ENCODE peak calls at places on chromosomes 12 and 14, in five cellular contexts. M is small intestine, X is H9, F is OCI-LY7, Y is fibroblast of lung. J is an unnamed sample.

GRCh38 chr12:96431067-96431466 is 30.8 kb upstream of the CDK17 start:
- DNase-seq in F (no peak), Y (no peak), X (no peak), M (no peak), J (no peak)

GRCh38 chr12:131847456-131847855 is 19.3 kb downstream of the MMP17 start:
- DNase-seq in M (no peak), Y (no peak), F (no peak), X (no peak), J (no peak)

GRCh38 chr12:3753549-3754284 is 808 bp upstream of the CRACR2A start:
- DNase-seq in X (peak; percentile 34), Y (no peak), F (peak; percentile 10), M (no peak), J (no peak)

GRCh38 chr14:75234173-75234855 is 44.3 kb upstream of the FOS start:
- DNase-seq in M (peak; percentile 91), F (no peak), X (no peak), Y (peak; percentile 96), J (peak; percentile 83)

GRCh38 chr12:85825751-85826150 is 10.5 kb downstream of the RASSF9 start:
- DNase-seq in Y (peak; percentile 72), M (peak; percentile 74), X (no peak), F (no peak), J (no peak)

GRCh38 chr12:92036771-92037453 is 108.7 kb downstream of the BTG1 start:
- DNase-seq in Y (peak; percentile 57), X (no peak), F (no peak), M (no peak), J (peak; percentile 37)

GRCh38 chr12:107086314-107086713 is 7.0 kb downstream of the CRY1 start:
- DNase-seq in X (no peak), Y (no peak), M (no peak), F (no peak), J (no peak)

GRCh38 chr14:38848243-38848642 is 254.8 kb downstream of the SEC23A start:
- DNase-seq in M (no peak), Y (no peak), X (no peak), F (no peak), J (no peak)

GRCh38 chr12:48998497-48999353 is 450 bp downstream of the DDN start:
- DNase-seq in M (peak; percentile 59), Y (no peak), F (no peak), X (peak; percentile 65), J (peak; percentile 46)

GRCh38 chr12:125092108-125092871 is 27.1 kb downstream of the AACS start:
- DNase-seq in Y (no peak), F (no peak), M (no peak), X (no peak), J (no peak)

GRCh38 chr14:98579140-98579539 is 692.9 kb downstream of the BCL11B start:
- DNase-seq in F (no peak), Y (no peak), M (no peak), X (no peak), J (no peak)

GRCh38 chr14:60106341-60106740 is 14.6 kb downstream of the PCNX4 start:
- DNase-seq in X (no peak), Y (peak; percentile 86), M (no peak), F (no peak), J (peak; percentile 35)

GRCh38 chr14:20696776-20697175 is 8.2 kb downstream of the ANG start:
- DNase-seq in Y (no peak), X (no peak), M (no peak), F (no peak), J (no peak)

GRCh38 chr12:6200266-6201198 is at the start of gene CD9:
- DNase-seq in Y (no peak), F (no peak), X (peak; percentile 82), M (peak; percentile 65), J (peak; percentile 82)

GRCh38 chr12:96425973-96426372 is 25.7 kb upstream of the CDK17 start:
- DNase-seq in X (no peak), F (no peak), M (no peak), Y (peak; percentile 54), J (no peak)

GRCh38 chr12:57242691-57243454 is 8.1 kb downstream of the STAC3 start:
- DNase-seq in M (peak; percentile 55), F (peak; percentile 97), Y (peak; percentile 32), X (peak; percentile 96), J (peak; percentile 82)

DNA sequence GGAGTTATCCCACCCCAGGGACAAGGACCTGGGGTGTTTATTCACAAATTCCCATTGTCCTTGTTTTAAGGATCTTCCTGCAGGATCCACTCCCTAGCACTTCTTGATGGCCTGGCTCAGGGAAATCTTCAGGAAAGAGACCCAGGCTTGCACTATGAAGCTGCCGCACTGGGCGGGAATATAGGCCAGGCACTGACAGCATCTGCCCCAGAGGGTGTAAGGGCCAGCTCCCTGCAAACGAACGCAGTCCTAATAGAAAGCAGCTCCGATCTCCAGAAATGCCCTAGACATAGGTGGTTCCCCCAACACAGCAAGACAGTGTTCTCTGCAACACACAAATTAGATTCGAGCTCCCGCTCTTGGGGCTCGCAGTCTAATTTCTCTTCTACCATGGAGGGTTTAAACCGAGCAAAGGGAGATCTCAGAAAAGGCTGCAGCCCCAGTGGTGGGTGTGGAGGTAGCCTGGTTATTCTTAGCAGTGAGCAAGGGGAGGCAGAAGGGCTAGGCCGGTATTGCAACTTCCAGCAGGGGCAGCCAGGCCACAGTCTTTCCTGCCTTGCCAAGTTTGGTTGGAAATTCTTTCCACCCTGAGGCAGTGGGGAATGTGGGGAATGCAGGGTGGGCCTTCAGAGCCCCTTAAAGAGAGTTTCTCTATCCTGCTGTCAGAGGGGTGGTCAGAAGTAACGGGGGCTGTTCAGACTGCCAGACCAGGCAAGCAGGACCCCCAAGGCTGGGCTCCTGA is 16.1 kb upstream of the WSCD2 start:
- DNase-seq in Y (no peak), X (peak; percentile 84), M (no peak), F (no peak), J (peak; percentile 32)
- H3K27ac ChIP-seq in Y (no peak overlapping the region), X (no peak overlapping the region), M (no peak overlapping the region), F (no peak overlapping the region), J (no peak overlapping the region)

GRCh38 chr12:77861317-77861716 is 30.6 kb downstream of the NAV3 start:
- DNase-seq in F (no peak), Y (no peak), M (no peak), X (no peak), J (no peak)

GRCh38 chr12:77865178-77865577 is 34.5 kb downstream of the NAV3 start:
- DNase-seq in M (no peak), Y (no peak), X (no peak), F (no peak), J (no peak)
- H3K27ac ChIP-seq in M (no peak overlapping the region), Y (no peak overlapping the region), X (no peak overlapping the region), F (no peak overlapping the region), J (no peak overlapping the region)

GRCh38 chr12:19220861-19221466 is 91.4 kb downstream of the PLEKHA5 start:
- DNase-seq in F (no peak), X (no peak), M (no peak), Y (peak; percentile 93), J (no peak)
- H3K27ac ChIP-seq in F (no peak overlapping the region), X (no peak overlapping the region), M (no peak overlapping the region), Y (peak overlapping the region; percentile 40), J (peak overlapping the region; percentile 14)

GRCh38 chr14:73465833-73466532 is 7.6 kb upstream of the NUMB start:
- DNase-seq in Y (no peak), X (no peak), M (no peak), F (no peak), J (no peak)

GRCh38 chr14:73467800-73468199 is 9.5 kb upstream of the NUMB start:
- DNase-seq in Y (no peak), X (no peak), F (no peak), M (no peak), J (no peak)

GRCh38 chr14:73471582-73472181 is 13.3 kb upstream of the NUMB start:
- DNase-seq in M (no peak), Y (no peak), X (no peak), F (no peak), J (no peak)

GRCh38 chr14:73467377-73467776 is 9.0 kb upstream of the NUMB start:
- DNase-seq in Y (peak; percentile 61), M (no peak), X (no peak), F (no peak), J (no peak)

GRCh38 chr14:73468808-73469386 is 10.6 kb upstream of the NUMB start:
- DNase-seq in F (no peak), Y (no peak), M (peak; percentile 90), X (no peak), J (no peak)
- H3K27ac ChIP-seq in F (no peak overlapping the region), Y (no peak overlapping the region), M (no peak overlapping the region), X (no peak overlapping the region), J (peak overlapping the region; percentile 44)

GRCh38 chr14:52039124-52039815 is 29.6 kb downstream of the NID2 start:
- DNase-seq in X (no peak), M (no peak), F (no peak), Y (no peak), J (no peak)

GRCh38 chr14:52043690-52044089 is 25.2 kb downstream of the NID2 start:
- DNase-seq in Y (no peak), X (peak; percentile 74), M (peak; percentile 26), F (peak; percentile 23), J (peak; percentile 52)

GRCh38 chr14:52044791-52045522 is 23.9 kb downstream of the NID2 start:
- DNase-seq in F (no peak), X (no peak), Y (peak; percentile 96), M (no peak), J (no peak)

GRCh38 chr14:52040598-52040997 is 28.3 kb downstream of the NID2 start:
- DNase-seq in F (no peak), M (no peak), Y (no peak), X (no peak), J (no peak)

DNA sequence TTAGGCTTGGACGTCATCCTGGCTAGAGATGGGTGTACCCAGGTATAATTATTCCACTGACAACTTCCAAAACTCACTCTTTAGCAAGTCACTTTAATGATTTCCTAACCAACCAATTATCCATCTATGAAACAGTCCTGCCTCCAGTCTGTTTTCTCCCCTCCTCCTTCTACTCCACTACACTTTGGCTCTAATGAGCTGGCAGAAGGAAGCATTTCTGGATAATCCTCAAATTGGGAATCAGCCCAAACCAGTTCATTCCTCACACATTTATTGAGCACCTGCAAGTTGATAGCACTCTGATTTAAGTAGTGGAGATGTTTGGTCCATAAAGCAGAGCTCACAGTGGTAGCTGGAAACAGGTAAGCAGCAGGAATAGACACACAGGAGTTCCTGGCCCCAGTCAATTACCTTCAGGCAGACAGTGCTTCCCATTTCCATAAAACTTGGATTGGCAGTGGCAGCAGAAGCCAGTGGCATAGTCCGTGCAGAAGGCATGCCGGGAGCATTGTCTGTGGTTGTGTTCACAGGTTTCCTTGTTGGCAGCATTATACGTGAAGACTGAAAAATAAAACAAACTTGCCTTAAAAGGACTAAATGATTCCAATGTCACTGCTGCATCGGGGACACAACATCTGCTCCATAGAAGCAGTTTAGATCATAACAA is 26.4 kb downstream of the NID2 start:
- DNase-seq in M (no peak), Y (no peak), F (no peak), X (no peak), J (no peak)
- H3K27ac ChIP-seq in M (no peak overlapping the region), Y (no peak overlapping the region), F (no peak overlapping the region), X (no peak overlapping the region), J (no peak overlapping the region)

J was measured in hepatocyte.